ENCODE peak calls at places on chromosome 4, in eight cellular contexts. M is HepG2; X is activated naive CD8-positive, alpha-beta T cell treated with anti-CD3 and anti-CD28 coated beads, Interleukin-2, amount 50 U/mL, for 24 hours; R is lung; C is Jurkat, Clone E6-1; Z is neural progenitor cell; W is T-helper 2 cell; O is Panc1. L is an unnamed sample.

GRCh38 chr4:116400480-116400879 is 684.9 kb downstream of the TRAM1L1 start:
- DNase-seq in M (no peak), X (no peak), R (no peak), C (no peak), Z (no peak), W (no peak), O (no peak), L (no peak)

GRCh38 chr4:531076-531475 is 32.1 kb downstream of the PIGG start:
- DNase-seq in M (no peak), X (no peak), R (no peak), C (no peak), Z (no peak), W (no peak), O (no peak), L (no peak)

GRCh38 chr4:6557185-6557584 is 17.8 kb upstream of the MAN2B2 start:
- DNase-seq in M (no peak), X (no peak), R (no peak), C (no peak), Z (no peak), W (no peak), O (no peak), L (no peak)

GRCh38 chr4:152118108-152118507 is 357.3 kb upstream of the GATB start:
- DNase-seq in M (no peak), X (no peak), R (no peak), C (peak), Z (no peak), W (no peak), O (no peak), L (no peak)

GRCh38 chr4:147118523-147118922 is 172.9 kb upstream of the TTC29 start:
- DNase-seq in M (no peak), X (no peak), R (no peak), C (no peak), Z (no peak), W (no peak), O (no peak), L (no peak)

GRCh38 chr4:42915484-42915883 is 23.0 kb downstream of the GRXCR1 start:
- DNase-seq in M (no peak), X (no peak), R (no peak), C (no peak), Z (no peak), W (no peak), O (no peak), L (no peak)

GRCh38 chr4:171813195-171813955 is at the start of gene GALNTL6:
- DNase-seq in M (no peak), X (no peak), R (no peak), C (no peak), Z (peak), W (no peak), O (no peak), L (no peak)

GRCh38 chr4:142818476-142818875 is 27.6 kb downstream of the INPP4B start:
- DNase-seq in M (no peak), X (no peak), R (no peak), C (no peak), Z (no peak), W (no peak), O (no peak), L (no peak)

GRCh38 chr4:8688041-8688907 is 95.7 kb downstream of the CPZ start:
- DNase-seq in M (no peak), X (peak), R (no peak), C (no peak), Z (peak), W (no peak), O (no peak), L (peak)

GRCh38 chr4:82787342-82787741 is 11.3 kb downstream of the SCD5 start:
- DNase-seq in M (no peak), X (no peak), R (no peak), C (no peak), Z (no peak), W (no peak), O (no peak), L (no peak)

GRCh38 chr4:8010618-8011017 is 71.0 kb upstream of the AFAP1 start:
- DNase-seq in M (peak), X (no peak), R (peak), C (no peak), Z (peak), W (no peak), O (no peak), L (peak)

GRCh38 chr4:51884055-51884454 is 41.1 kb downstream of the DCUN1D4 start:
- DNase-seq in M (no peak), X (no peak), R (no peak), C (no peak), Z (peak), W (no peak), O (no peak), L (no peak)

GRCh38 chr4:5366421-5366820 is 315.1 kb downstream of the STK32B start:
- DNase-seq in M (no peak), X (no peak), R (no peak), C (no peak), Z (no peak), W (no peak), O (peak), L (no peak)

GRCh38 chr4:3522326-3522640 is 9.9 kb downstream of the LRPAP1 start:
- DNase-seq in M (no peak), X (no peak), R (no peak), C (no peak), Z (no peak), W (no peak), O (no peak), L (no peak)

GRCh38 chr4:40992472-40993298 is 221.7 kb downstream of the APBB2 start:
- DNase-seq in M (no peak), X (no peak), R (no peak), C (no peak), Z (no peak), W (no peak), O (no peak), L (no peak)

GRCh38 chr4:83212041-83212851 is 72.4 kb downstream of the COQ2 start:
- DNase-seq in M (no peak), X (peak), R (no peak), C (peak), Z (no peak), W (no peak), O (no peak), L (no peak)

GRCh38 chr4:121283319-121283718 is 97.5 kb downstream of the QRFPR start:
- DNase-seq in M (no peak), X (no peak), R (no peak), C (no peak), Z (no peak), W (no peak), O (no peak), L (no peak)

GRCh38 chr4:150708004-150708403 is 126.1 kb downstream of the MAB21L2 start:
- DNase-seq in M (no peak), X (no peak), R (no peak), C (no peak), Z (no peak), W (no peak), O (no peak), L (no peak)

GRCh38 chr4:94532016-94532789 is 80.5 kb downstream of the PDLIM5 start:
- DNase-seq in M (no peak), X (no peak), R (no peak), C (no peak), Z (no peak), W (no peak), O (no peak), L (no peak)

GRCh38 chr4:108034560-108034959 is 44.9 kb downstream of the HADH start:
- DNase-seq in M (no peak), X (peak), R (no peak), C (peak), Z (no peak), W (no peak), O (no peak), L (no peak)

GRCh38 chr4:22987861-22988260 is 295.1 kb downstream of the GBA3 start:
- DNase-seq in M (no peak), X (no peak), R (no peak), C (no peak), Z (no peak), W (no peak), O (no peak), L (no peak)

GRCh38 chr4:72352746-72353145 is 216.3 kb downstream of the ADAMTS3 start:
- DNase-seq in M (no peak), X (no peak), R (no peak), C (no peak), Z (no peak), W (no peak), O (no peak), L (no peak)

GRCh38 chr4:23746672-23747071 is 143.2 kb downstream of the PPARGC1A start:
- DNase-seq in M (no peak), X (no peak), R (no peak), C (no peak), Z (no peak), W (no peak), O (no peak), L (no peak)

GRCh38 chr4:107423677-107424405 is 296.2 kb downstream of the PAPSS1 start:
- DNase-seq in M (no peak), X (no peak), R (no peak), C (no peak), Z (no peak), W (no peak), O (no peak), L (no peak)

GRCh38 chr4:115360441-115360840 is 247.0 kb upstream of the NDST4 start:
- DNase-seq in M (no peak), X (no peak), R (no peak), C (no peak), Z (no peak), W (no peak), O (no peak), L (no peak)

GRCh38 chr4:99008051-99008450 is 12.5 kb downstream of the METAP1 start:
- DNase-seq in M (no peak), X (no peak), R (no peak), C (no peak), Z (no peak), W (no peak), O (no peak), L (no peak)

GRCh38 chr4:6714954-6715353 is 1.0 kb upstream of the BLOC1S4 start:
- DNase-seq in M (no peak), X (no peak), R (no peak), C (no peak), Z (no peak), W (no peak), O (no peak), L (no peak)

GRCh38 chr4:100299019-100299418 is 108.8 kb upstream of the DDIT4L start:
- DNase-seq in M (no peak), X (no peak), R (no peak), C (no peak), Z (peak), W (no peak), O (no peak), L (no peak)

GRCh38 chr4:687048-687974 is 1.6 kb downstream of the SLC49A3 start:
- DNase-seq in M (peak), X (no peak), R (peak), C (no peak), Z (no peak), W (no peak), O (peak), L (no peak)

GRCh38 chr4:185322805-185323204 is 72.9 kb downstream of the LRP2BP start:
- DNase-seq in M (no peak), X (no peak), R (no peak), C (no peak), Z (no peak), W (no peak), O (no peak), L (no peak)

GRCh38 chr4:169384741-169385140 is 114.0 kb upstream of the SH3RF1 start:
- DNase-seq in M (no peak), X (no peak), R (no peak), C (no peak), Z (no peak), W (no peak), O (no peak), L (no peak)

GRCh38 chr4:155376387-155377268 is at the start of gene MAP9:
- DNase-seq in M (no peak), X (peak), R (peak), C (peak), Z (peak), W (peak), O (peak), L (peak)

GRCh38 chr4:154192585-154192984 is 299.0 kb downstream of the DCHS2 start:
- DNase-seq in M (no peak), X (no peak), R (no peak), C (no peak), Z (no peak), W (no peak), O (no peak), L (no peak)

GRCh38 chr4:122117743-122118142 is 34.4 kb upstream of the BLTP1 start:
- DNase-seq in M (no peak), X (peak), R (no peak), C (no peak), Z (no peak), W (no peak), O (no peak), L (no peak)

GRCh38 chr4:78150465-78150864 is 93.3 kb downstream of the FRAS1 start:
- DNase-seq in M (peak), X (no peak), R (no peak), C (no peak), Z (no peak), W (no peak), O (no peak), L (no peak)

GRCh38 chr4:108644237-108644636 is 6.2 kb upstream of the OSTC start:
- DNase-seq in M (no peak), X (no peak), R (no peak), C (no peak), Z (no peak), W (no peak), O (no peak), L (no peak)

GRCh38 chr4:184826315-184827266 is 823 bp upstream of the ACSL1 start:
- DNase-seq in M (no peak), X (peak), R (no peak), C (peak), Z (peak), W (peak), O (no peak), L (no peak)